ENCODE peak calls at places on chromosomes 12 and 14, in six cellular contexts. C, H, M, F, J and Q are unnamed samples.

GRCh38 chr12:34298971-34299801 is 276.9 kb downstream of the ALG10 start:
- DNase-seq in C (no peak), F (no peak), M (no peak), J (no peak), H (no peak), Q (no peak)

GRCh38 chr12:107131832-107132616 is 38.7 kb upstream of the CRY1 start:
- DNase-seq in J (peak), C (peak), M (peak), H (peak), F (peak), Q (peak)

GRCh38 chr14:45940318-45940717 is 687.3 kb upstream of the MIS18BP1 start:
- DNase-seq in C (no peak), M (no peak), H (no peak), F (no peak), J (no peak), Q (no peak)

GRCh38 chr12:13383379-13383778 is 186.9 kb downstream of the EMP1 start:
- DNase-seq in J (no peak), C (no peak), H (no peak), F (no peak), M (no peak), Q (no peak)

GRCh38 chr12:79877246-79877645 is 57.7 kb downstream of the PPP1R12A start:
- DNase-seq in H (peak), C (no peak), F (no peak), M (peak), J (no peak), Q (no peak)

GRCh38 chr12:48122065-48122834 is 3.1 kb downstream of the PFKM start:
- DNase-seq in C (no peak), F (no peak), M (peak), J (peak), H (no peak), Q (no peak)

GRCh38 chr12:108461071-108461670 is 53.9 kb upstream of the FICD start:
- DNase-seq in C (no peak), M (no peak), F (no peak), J (no peak), H (no peak), Q (no peak)

GRCh38 chr12:106480259-106480658 is 102.5 kb upstream of the RFX4 start:
- DNase-seq in H (no peak), C (no peak), F (no peak), M (no peak), J (no peak), Q (no peak)

GRCh38 chr12:81644503-81644902 is 114.6 kb downstream of the PPFIA2 start:
- DNase-seq in F (peak), H (peak), C (peak), M (peak), J (no peak), Q (peak)

GRCh38 chr14:51533160-51533559 is 118.5 kb upstream of the FRMD6 start:
- DNase-seq in J (no peak), F (peak), M (no peak), C (peak), H (no peak), Q (peak)

GRCh38 chr14:56333361-56334279 is 215.4 kb downstream of the PELI2 start:
- DNase-seq in F (peak), M (peak), H (peak), J (no peak), C (peak), Q (peak)

GRCh38 chr14:96565811-96566210 is 63.6 kb downstream of the PAPOLA start:
- DNase-seq in H (no peak), J (no peak), F (no peak), M (no peak), C (no peak), Q (no peak)

GRCh38 chr12:51759175-51759574 is 89.3 kb downstream of the FIGNL2 start:
- DNase-seq in H (peak), M (no peak), F (no peak), C (peak), J (no peak), Q (peak)

GRCh38 chr14:104650981-104651875 is 38.2 kb upstream of the INF2 start:
- DNase-seq in C (no peak), J (no peak), H (no peak), F (no peak), M (no peak), Q (no peak)

GRCh38 chr14:83470466-83470865 is 1936.8 kb upstream of the SEL1L start:
- DNase-seq in C (peak), H (no peak), J (no peak), M (no peak), F (peak), Q (no peak)

GRCh38 chr12:54658306-54659264 is 10.4 kb upstream of the DCD start:
- DNase-seq in J (no peak), F (peak), C (peak), H (peak), M (peak), Q (peak)

GRCh38 chr12:44511289-44511688 is 364.8 kb downstream of the NELL2 start:
- DNase-seq in J (no peak), C (no peak), F (no peak), H (no peak), M (no peak), Q (no peak)

GRCh38 chr14:96362071-96362964 is 823 bp downstream of the ATG2B start:
- DNase-seq in J (peak), H (peak), F (peak), M (peak), C (peak), Q (peak)

GRCh38 chr14:55929136-55929535 is 189.1 kb upstream of the PELI2 start:
- DNase-seq in C (no peak), F (no peak), H (no peak), M (no peak), J (no peak), Q (no peak)

GRCh38 chr14:97301931-97302559 is 504.9 kb downstream of the VRK1 start:
- DNase-seq in C (no peak), J (no peak), F (no peak), M (no peak), H (no peak), Q (no peak)

GRCh38 chr14:103058209-103059055 is 1.1 kb upstream of the CDC42BPB start:
- DNase-seq in J (no peak), M (no peak), C (no peak), F (peak), H (no peak), Q (no peak)

GRCh38 chr14:45587142-45587541 is 334.1 kb upstream of the MIS18BP1 start:
- DNase-seq in F (no peak), J (no peak), H (no peak), M (no peak), C (no peak), Q (no peak)

GRCh38 chr12:69688496-69689427 is 10.3 kb downstream of the BEST3 start:
- DNase-seq in C (peak), F (peak), M (peak), J (peak), H (peak), Q (peak)

GRCh38 chr14:73594491-73594890 is 2.8 kb downstream of the ACOT4 start:
- DNase-seq in F (no peak), H (no peak), C (no peak), J (no peak), M (no peak), Q (no peak)

GRCh38 chr14:73589128-73589527 is 2.5 kb upstream of the ACOT4 start:
- DNase-seq in J (no peak), H (no peak), F (no peak), C (no peak), M (no peak), Q (no peak)

GRCh38 chr14:73591690-73592448 is at the start of gene ACOT4:
- DNase-seq in F (peak), C (no peak), M (peak), J (no peak), H (peak), Q (peak)
- TF ChIP-seq CTCF in F (no peak), C (no peak), M (no peak), J (no peak), H (no peak), Q (no peak)

GRCh38 chr12:98895086-98895651 is 250.1 kb downstream of the APAF1 start:
- DNase-seq in H (no peak), M (no peak), C (no peak), F (no peak), J (no peak), Q (no peak)
- H3K4me3 ChIP-seq in H (no peak), M (no peak), C (no peak), F (no peak), J (peak), Q (no peak)

GRCh38 chr12:25583545-25583944 is 30.5 kb upstream of the LMNTD1 start:
- DNase-seq in F (no peak), J (peak), C (peak), M (peak), H (peak), Q (peak)
- TF ChIP-seq CTCF in F (no peak), J (peak), C (peak), M (no peak), H (peak), Q (peak)

DNA sequence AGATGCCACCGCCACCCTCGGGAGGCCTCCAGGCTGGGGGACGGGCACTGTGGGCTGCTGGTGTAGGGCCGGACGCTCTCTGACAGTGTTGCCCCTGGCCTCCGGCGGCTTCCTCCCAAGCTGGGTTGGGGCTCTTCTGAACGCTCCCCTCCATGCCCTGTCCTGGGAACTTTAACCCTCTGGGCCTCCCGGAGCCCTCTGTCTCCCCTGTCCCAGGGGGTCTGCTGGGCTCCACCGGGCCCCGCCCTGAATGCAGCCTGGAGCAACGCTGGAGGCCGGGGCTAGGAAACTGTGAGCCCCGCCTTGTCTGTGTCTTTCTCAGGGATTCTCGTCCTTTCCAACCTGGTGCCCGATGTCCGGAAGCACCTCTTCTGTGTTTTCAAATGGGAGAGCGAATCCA is 45.7 kb upstream of the FBRSL1 start:
- DNase-seq in H (no peak), C (no peak), M (no peak), J (no peak), F (no peak), Q (no peak)
- H3K4me3 ChIP-seq in H (no peak), C (no peak), M (no peak), J (no peak), F (no peak), Q (no peak)

GRCh38 chr12:18246057-18246456 is 15.3 kb upstream of the PIK3C2G start:
- DNase-seq in H (no peak), M (no peak), F (no peak), J (no peak), C (no peak), Q (no peak)
- TF ChIP-seq CTCF in H (peak), M (peak), F (peak), J (no peak), C (peak), Q (peak)

DNA sequence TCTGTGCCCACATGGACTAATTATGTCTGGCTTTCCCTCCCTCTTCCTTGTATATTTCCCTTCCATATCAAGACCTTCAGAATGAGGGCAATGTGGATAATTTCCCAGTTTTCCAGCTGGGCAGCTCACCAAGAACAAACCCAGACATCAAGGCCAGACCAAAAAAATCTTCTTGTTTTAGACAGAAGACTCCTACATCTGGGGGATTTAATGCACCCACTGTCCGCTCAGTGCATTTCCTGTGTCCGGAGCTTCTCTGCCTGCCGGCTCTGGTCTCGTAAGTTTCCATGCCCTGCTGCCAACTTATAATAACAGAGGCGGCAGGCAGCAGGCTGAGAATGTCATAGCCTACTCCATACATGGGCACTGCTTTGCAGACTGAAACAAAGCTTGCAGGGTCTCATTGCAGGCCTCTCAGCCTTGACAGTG is 207.2 kb upstream of the BCL2L14 start:
- DNase-seq in C (peak), F (peak), H (peak), M (peak), J (peak), Q (peak)
- H3K4me3 ChIP-seq in C (no peak), F (no peak), H (no peak), M (no peak), J (peak), Q (no peak)

GRCh38 chr12:132144115-132145071 is at the start of the genes DDX51 and NOC4L:
- DNase-seq in H (peak), J (peak), F (peak), M (peak), C (peak), Q (peak)
- TF ChIP-seq CTCF in H (no peak), J (no peak), F (no peak), M (no peak), C (no peak), Q (no peak)

DNA sequence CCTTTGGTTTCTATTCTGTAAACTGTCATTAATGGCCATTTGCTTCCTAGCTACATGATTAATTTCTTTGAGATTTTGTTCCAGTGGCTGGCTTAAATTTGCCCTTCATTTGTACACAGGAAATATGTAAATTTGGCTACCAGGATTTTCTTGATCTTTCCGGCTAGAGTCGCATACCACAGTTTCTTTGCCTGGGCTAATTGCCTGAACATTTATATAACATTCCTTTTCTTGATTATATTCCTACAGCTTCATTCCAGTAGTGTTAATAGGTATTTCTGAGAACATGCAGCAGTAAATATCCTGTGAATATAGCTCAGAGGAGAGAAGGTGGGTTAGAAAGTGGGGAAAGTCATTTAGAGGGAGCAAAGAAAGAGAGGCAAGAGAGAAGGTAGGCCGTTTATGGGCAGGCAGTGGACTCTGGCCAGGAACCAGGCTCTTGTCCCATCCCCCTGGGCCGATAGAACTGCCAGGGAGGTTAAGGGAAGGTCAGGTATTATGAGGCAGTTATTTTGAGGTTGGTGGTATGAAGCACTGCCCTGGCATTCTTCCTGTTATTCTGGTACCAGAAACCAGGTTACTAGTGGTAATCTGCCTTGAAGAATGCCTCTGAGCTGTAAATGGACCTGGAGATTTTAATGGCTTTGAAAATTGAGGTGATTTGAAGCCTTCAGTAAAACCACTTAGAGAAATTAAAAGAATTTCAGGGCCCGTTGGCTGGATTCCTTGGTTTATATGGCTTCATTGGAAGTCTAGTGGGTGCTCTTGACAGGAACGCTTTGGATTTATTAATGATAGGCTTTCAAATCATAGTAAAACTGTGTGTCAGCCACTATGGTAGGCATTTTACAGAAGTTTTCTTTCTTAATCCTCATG is 4.4 kb downstream of the RNF10 start:
- DNase-seq in M (peak), J (peak), C (peak), H (peak), F (peak), Q (peak)
- H3K4me3 ChIP-seq in M (no peak), J (peak), C (no peak), H (peak), F (peak), Q (peak)